ENCODE peak calls at places on chromosomes 1 and 21, in eight cellular contexts. One of them, this sample, is unnamed.
A peak's percentile ranks its signal among the peaks of the same experiment; 100 is the strongest.

GRCh38 chr1:9111957-9112356 is 16.9 kb downstream of the GPR157 start:
- DNase-seq in HuH-7.5: no peak
- DNase-seq in fibroblast of the aortic adventitia: no peak
- DNase-seq in GM10248: no peak
- DNase-seq in stimulated activated CD4-positive, alpha-beta T cell treated with anti-CD3 and anti-CD28 coated beads, Interleukin-4, amount 100 ng/mL, for 1 hour: no peak
- DNase-seq in mucosa of descending colon: no peak
- DNase-seq in progenitor cell of endocrine pancreas: no peak
- DNase-seq in T-helper 1 cell: no peak
- DNase-seq in this sample: no peak

GRCh38 chr1:154837679-154838171 is 32.4 kb downstream of the KCNN3 start:
- DNase-seq in T-helper 1 cell: no peak
- DNase-seq in HuH-7.5: no peak
- DNase-seq in fibroblast of the aortic adventitia: no peak
- DNase-seq in progenitor cell of endocrine pancreas: no peak
- DNase-seq in stimulated activated CD4-positive, alpha-beta T cell treated with anti-CD3 and anti-CD28 coated beads, Interleukin-4, amount 100 ng/mL, for 1 hour: no peak
- DNase-seq in mucosa of descending colon: peak; percentile 47
- DNase-seq in GM10248: peak; percentile 70
- DNase-seq in this sample: no peak

GRCh38 chr1:151990856-151991198 is 2.8 kb downstream of the S100A10 start:
- DNase-seq in fibroblast of the aortic adventitia: peak; percentile 67
- DNase-seq in HuH-7.5: no peak
- DNase-seq in progenitor cell of endocrine pancreas: no peak
- DNase-seq in mucosa of descending colon: peak; percentile 82
- DNase-seq in stimulated activated CD4-positive, alpha-beta T cell treated with anti-CD3 and anti-CD28 coated beads, Interleukin-4, amount 100 ng/mL, for 1 hour: no peak
- DNase-seq in T-helper 1 cell: no peak
- DNase-seq in GM10248: no peak
- DNase-seq in this sample: no peak

GRCh38 chr21:26572026-26572425 is 1.1 kb downstream of the CYYR1 start:
- DNase-seq in GM10248: no peak
- DNase-seq in progenitor cell of endocrine pancreas: no peak
- DNase-seq in mucosa of descending colon: no peak
- DNase-seq in T-helper 1 cell: no peak
- DNase-seq in fibroblast of the aortic adventitia: no peak
- DNase-seq in HuH-7.5: no peak
- DNase-seq in stimulated activated CD4-positive, alpha-beta T cell treated with anti-CD3 and anti-CD28 coated beads, Interleukin-4, amount 100 ng/mL, for 1 hour: no peak
- DNase-seq in this sample: no peak

GRCh38 chr1:25064465-25065238 is 134.6 kb upstream of the RUNX3 start:
- DNase-seq in HuH-7.5: no peak
- DNase-seq in stimulated activated CD4-positive, alpha-beta T cell treated with anti-CD3 and anti-CD28 coated beads, Interleukin-4, amount 100 ng/mL, for 1 hour: peak; percentile 15
- DNase-seq in T-helper 1 cell: no peak
- DNase-seq in progenitor cell of endocrine pancreas: no peak
- DNase-seq in GM10248: no peak
- DNase-seq in mucosa of descending colon: no peak
- DNase-seq in fibroblast of the aortic adventitia: no peak
- DNase-seq in this sample: no peak

GRCh38 chr1:7993593-7994479 is 32.3 kb downstream of the ERRFI1 start:
- DNase-seq in HuH-7.5: no peak
- DNase-seq in T-helper 1 cell: no peak
- DNase-seq in GM10248: peak; percentile 41
- DNase-seq in progenitor cell of endocrine pancreas: no peak
- DNase-seq in mucosa of descending colon: no peak
- DNase-seq in stimulated activated CD4-positive, alpha-beta T cell treated with anti-CD3 and anti-CD28 coated beads, Interleukin-4, amount 100 ng/mL, for 1 hour: no peak
- DNase-seq in fibroblast of the aortic adventitia: peak; percentile 50
- DNase-seq in this sample: no peak

GRCh38 chr1:30310966-30311742 is 412.2 kb downstream of the MATN1 start:
- DNase-seq in GM10248: no peak
- DNase-seq in HuH-7.5: no peak
- DNase-seq in mucosa of descending colon: no peak
- DNase-seq in progenitor cell of endocrine pancreas: peak; percentile 4
- DNase-seq in fibroblast of the aortic adventitia: no peak
- DNase-seq in T-helper 1 cell: no peak
- DNase-seq in stimulated activated CD4-positive, alpha-beta T cell treated with anti-CD3 and anti-CD28 coated beads, Interleukin-4, amount 100 ng/mL, for 1 hour: no peak
- DNase-seq in this sample: no peak

GRCh38 chr1:53959664-53960250 is 13.6 kb downstream of the LRRC42 start:
- DNase-seq in progenitor cell of endocrine pancreas: no peak
- DNase-seq in HuH-7.5: no peak
- DNase-seq in T-helper 1 cell: no peak
- DNase-seq in fibroblast of the aortic adventitia: peak; percentile 47
- DNase-seq in stimulated activated CD4-positive, alpha-beta T cell treated with anti-CD3 and anti-CD28 coated beads, Interleukin-4, amount 100 ng/mL, for 1 hour: no peak
- DNase-seq in mucosa of descending colon: peak; percentile 50
- DNase-seq in GM10248: peak; percentile 42
- DNase-seq in this sample: no peak

GRCh38 chr1:114691061-114691460 is 4.3 kb downstream of the AMPD1 start:
- DNase-seq in fibroblast of the aortic adventitia: no peak
- DNase-seq in HuH-7.5: no peak
- DNase-seq in progenitor cell of endocrine pancreas: no peak
- DNase-seq in stimulated activated CD4-positive, alpha-beta T cell treated with anti-CD3 and anti-CD28 coated beads, Interleukin-4, amount 100 ng/mL, for 1 hour: no peak
- DNase-seq in mucosa of descending colon: no peak
- DNase-seq in GM10248: no peak
- DNase-seq in T-helper 1 cell: no peak
- DNase-seq in this sample: no peak

This sample was measured in GOT3.